ENCODE peak calls at places on chromosomes 16 and 17, in nine cellular contexts. N is non-pigmented ciliary epithelial cell; W is effector CD8-positive, alpha-beta T cell; P is NCI-H1092 treated with DMSO at 0.1 percent for 48 hours; V is substantia nigra; G is epithelial cell of esophagus; U is posterior cingulate gyrus; K is adipocyte; F is effector memory CD4-positive, alpha-beta T cell. Z is an unnamed sample.

GRCh38 chr16:29852654-29853053 is 10.4 kb downstream of the CDIPT start:
- DNase-seq in W (no peak), V (no peak), P (no peak), K (no peak), G (no peak), F (no peak), U (no peak), N (no peak), Z (peak; percentile 68)

GRCh38 chr17:83019376-83019775 is 60.0 kb upstream of the METRNL start:
- DNase-seq in G (no peak), P (no peak), W (no peak), V (no peak), N (no peak), K (no peak), F (no peak), U (no peak), Z (no peak)

GRCh38 chr17:39813631-39814030 is 50.5 kb downstream of the IKZF3 start:
- DNase-seq in W (peak; percentile 43), N (no peak), V (no peak), G (no peak), F (peak; percentile 52), U (no peak), K (no peak), P (no peak), Z (no peak)

GRCh38 chr17:64777413-64778101 is 115.5 kb upstream of the SMURF2 start:
- DNase-seq in G (no peak), F (no peak), W (no peak), P (peak; percentile 74), U (peak; percentile 71), N (no peak), V (no peak), K (no peak), Z (no peak)

GRCh38 chr17:38402897-38403296 is 25.4 kb upstream of the ARHGAP23 start:
- DNase-seq in W (no peak), V (no peak), U (no peak), N (no peak), K (no peak), F (no peak), G (no peak), P (no peak), Z (no peak)

GRCh38 chr17:44820631-44821196 is 9.4 kb downstream of the GJC1 start:
- DNase-seq in G (peak; percentile 90), V (no peak), W (no peak), K (peak; percentile 91), P (peak; percentile 83), N (peak; percentile 72), F (no peak), U (no peak), Z (peak; percentile 88)

GRCh38 chr16:66207139-66207863 is 159.2 kb upstream of the CDH5 start:
- DNase-seq in U (no peak), K (no peak), V (no peak), F (no peak), N (no peak), W (no peak), G (peak; percentile 39), P (peak; percentile 65), Z (no peak)

GRCh38 chr16:50228364-50228868 is 37.9 kb upstream of the ADCY7 start:
- DNase-seq in P (no peak), W (no peak), K (no peak), U (no peak), F (no peak), V (no peak), N (no peak), G (no peak), Z (no peak)

GRCh38 chr16:51151951-51152663 is 1.0 kb upstream of the SALL1 start:
- DNase-seq in U (peak; percentile 85), F (no peak), W (no peak), N (no peak), K (peak; percentile 87), P (peak; percentile 44), G (no peak), V (peak; percentile 90), Z (peak; percentile 95)

GRCh38 chr16:31460582-31461002 is 1.3 kb downstream of the ARMC5 start:
- DNase-seq in K (peak; percentile 87), W (no peak), U (no peak), G (peak; percentile 70), F (no peak), N (no peak), V (no peak), P (peak; percentile 31), Z (peak; percentile 36)

GRCh38 chr17:62653002-62653830 is 25.7 kb downstream of the MRC2 start:
- DNase-seq in K (peak; percentile 71), G (no peak), F (peak; percentile 22), V (no peak), U (peak; percentile 53), P (peak; percentile 81), W (peak; percentile 53), N (no peak), Z (peak; percentile 83)

GRCh38 chr17:79388556-79389295 is 222.1 kb downstream of the RBFOX3 start:
- DNase-seq in N (no peak), F (no peak), G (peak; percentile 56), U (peak; percentile 65), P (peak; percentile 52), V (no peak), W (no peak), K (peak; percentile 62), Z (peak; percentile 88)

GRCh38 chr16:85172465-85173071 is 60.3 kb upstream of the CIBAR2 start:
- DNase-seq in F (no peak), K (peak; percentile 72), V (no peak), N (no peak), U (peak; percentile 37), G (peak; percentile 18), W (no peak), P (peak; percentile 85), Z (peak; percentile 52)

GRCh38 chr16:49608095-49608494 is 234.5 kb downstream of the C16orf78 start:
- DNase-seq in K (peak; percentile 38), V (no peak), F (no peak), G (no peak), U (no peak), W (no peak), P (no peak), N (no peak), Z (no peak)

GRCh38 chr17:42459983-42460300 is 1.3 kb downstream of the ATP6V0A1 start:
- DNase-seq in W (no peak), K (peak; percentile 78), G (peak; percentile 58), F (no peak), N (no peak), P (no peak), V (no peak), U (no peak), Z (peak; percentile 64)

GRCh38 chr17:78979780-78980623 is at the start of gene LGALS3BP:
- DNase-seq in K (peak; percentile 68), F (no peak), V (peak; percentile 57), N (no peak), W (peak; percentile 15), U (peak; percentile 85), P (peak; percentile 98), G (peak; percentile 65), Z (peak; percentile 67)